ENCODE peak calls at places on chromosome 13, in five cellular contexts. One of them, this sample, is unnamed. For H3K36me3 and H3K9me3, the result is how much of the 10 kb centered on the place peaks cover.

GRCh38 chr13:43293561-43293960 is 270.2 kb downstream of the DNAJC15 start:
- DNase-seq in neural progenitor cell: no peak
- DNase-seq in CD8-positive, alpha-beta T cell: no peak
- DNase-seq in transverse colon: no peak
- DNase-seq in pancreas: no peak
- DNase-seq in this sample: no peak

GRCh38 chr13:83622422-83622784 is 259.9 kb downstream of the SLITRK1 start:
- DNase-seq in CD8-positive, alpha-beta T cell: no peak
- DNase-seq in transverse colon: no peak
- DNase-seq in neural progenitor cell: no peak
- DNase-seq in pancreas: no peak
- DNase-seq in this sample: no peak

GRCh38 chr13:61286148-61286745 is 129.4 kb downstream of the PCDH20 start:
- DNase-seq in CD8-positive, alpha-beta T cell: no peak
- DNase-seq in pancreas: no peak
- DNase-seq in neural progenitor cell: peak
- DNase-seq in transverse colon: no peak
- DNase-seq in this sample: no peak

GRCh38 chr13:48874165-48874564 is 101.5 kb upstream of the FNDC3A start:
- DNase-seq in CD8-positive, alpha-beta T cell: no peak
- DNase-seq in transverse colon: no peak
- DNase-seq in neural progenitor cell: no peak
- DNase-seq in pancreas: no peak
- DNase-seq in this sample: no peak

GRCh38 chr13:49125964-49126363 is 94.2 kb upstream of the MLNR start:
- DNase-seq in transverse colon: no peak
- DNase-seq in neural progenitor cell: no peak
- DNase-seq in pancreas: no peak
- DNase-seq in CD8-positive, alpha-beta T cell: no peak
- DNase-seq in this sample: no peak

GRCh38 chr13:44768775-44769578 is 192.8 kb upstream of the TSC22D1 start:
- DNase-seq in CD8-positive, alpha-beta T cell: no peak
- DNase-seq in pancreas: no peak
- DNase-seq in neural progenitor cell: no peak
- DNase-seq in transverse colon: no peak
- DNase-seq in this sample: no peak

GRCh38 chr13:49371943-49372636 is 71.8 kb downstream of the CAB39L start:
- DNase-seq in transverse colon: no peak
- DNase-seq in pancreas: no peak
- DNase-seq in neural progenitor cell: no peak
- DNase-seq in CD8-positive, alpha-beta T cell: no peak
- DNase-seq in this sample: no peak

GRCh38 chr13:34747507-34747906 is 194.6 kb upstream of the NBEA start:
- DNase-seq in CD8-positive, alpha-beta T cell: no peak
- DNase-seq in transverse colon: no peak
- DNase-seq in neural progenitor cell: no peak
- DNase-seq in pancreas: no peak
- DNase-seq in this sample: no peak

GRCh38 chr13:42574435-42575311 is 721 bp downstream of the TNFSF11 start:
- DNase-seq in pancreas: no peak
- DNase-seq in CD8-positive, alpha-beta T cell: peak
- DNase-seq in neural progenitor cell: peak
- DNase-seq in transverse colon: no peak
- DNase-seq in this sample: no peak

GRCh38 chr13:75357576-75358295 is 124.2 kb downstream of the TBC1D4 start:
- DNase-seq in neural progenitor cell: peak
- DNase-seq in transverse colon: no peak
- DNase-seq in CD8-positive, alpha-beta T cell: peak
- DNase-seq in pancreas: no peak
- DNase-seq in this sample: no peak

GRCh38 chr13:32415019-32415418 is 12.9 kb downstream of the N4BP2L1 start:
- DNase-seq in CD8-positive, alpha-beta T cell: peak
- DNase-seq in neural progenitor cell: peak
- DNase-seq in transverse colon: peak
- DNase-seq in pancreas: no peak
- DNase-seq in this sample: no peak

GRCh38 chr13:43005460-43006236 is 13.6 kb upstream of the EPSTI1 start:
- DNase-seq in CD8-positive, alpha-beta T cell: no peak
- DNase-seq in neural progenitor cell: no peak
- DNase-seq in transverse colon: no peak
- DNase-seq in pancreas: no peak
- DNase-seq in this sample: no peak

GRCh38 chr13:95902736-95903135 is 150.5 kb downstream of the UGGT2 start:
- DNase-seq in CD8-positive, alpha-beta T cell: no peak
- DNase-seq in neural progenitor cell: no peak
- DNase-seq in pancreas: no peak
- DNase-seq in transverse colon: no peak
- DNase-seq in this sample: no peak

GRCh38 chr13:81379183-81379582 is 1038.3 kb upstream of the SPRY2 start:
- DNase-seq in transverse colon: no peak
- DNase-seq in pancreas: no peak
- DNase-seq in CD8-positive, alpha-beta T cell: no peak
- DNase-seq in neural progenitor cell: no peak
- DNase-seq in this sample: no peak

DNA sequence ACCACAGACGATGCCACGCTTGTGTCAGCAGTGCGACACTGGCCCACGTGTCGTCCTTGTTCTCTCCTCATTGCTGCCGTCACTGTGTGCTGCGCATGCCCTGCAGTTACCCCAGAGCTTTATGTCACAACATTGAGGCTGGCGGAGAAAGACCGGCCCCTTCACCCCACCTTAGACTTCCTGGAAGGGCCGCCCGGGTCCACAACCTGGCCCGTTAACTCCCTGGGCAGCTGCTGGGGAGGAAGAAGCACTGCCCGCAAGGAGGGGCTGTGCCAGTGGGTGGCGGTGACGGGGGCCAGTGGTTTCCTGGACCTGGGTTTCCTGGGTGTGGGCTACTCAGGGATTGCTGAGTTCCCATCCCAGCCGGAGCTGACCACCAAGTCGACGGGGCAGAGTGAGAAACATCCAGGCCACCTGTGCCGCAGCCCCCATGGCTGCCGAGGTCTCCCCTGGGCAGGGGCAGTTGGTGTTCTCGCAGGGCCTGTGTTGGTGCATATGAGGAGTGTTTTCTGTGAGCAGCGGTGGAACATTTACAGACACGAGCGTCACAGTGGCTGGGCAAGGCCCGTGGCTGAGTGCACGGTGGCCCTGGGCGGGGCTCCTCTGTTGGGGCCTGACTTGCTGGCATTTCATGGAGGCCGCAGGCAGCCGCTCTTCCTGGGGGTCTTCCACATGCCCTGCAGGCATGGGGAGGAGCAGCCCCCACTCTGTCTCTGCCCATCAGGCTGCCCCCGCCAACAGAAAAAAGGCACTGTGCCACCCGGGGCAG is 23.1 kb downstream of the TFDP1 start:
- DNase-seq in CD8-positive, alpha-beta T cell: no peak
- DNase-seq in pancreas: no peak
- DNase-seq in neural progenitor cell: no peak
- DNase-seq in transverse colon: no peak
- DNase-seq in this sample: no peak
- H3K36me3 ChIP-seq in CD8-positive, alpha-beta T cell: under half
- H3K36me3 ChIP-seq in pancreas: under half
- H3K36me3 ChIP-seq in neural progenitor cell: under half
- H3K36me3 ChIP-seq in transverse colon: under half
- H3K36me3 ChIP-seq in this sample: under half

GRCh38 chr13:21233086-21233485 is 56.6 kb downstream of the MRPL57 start:
- DNase-seq in neural progenitor cell: no peak
- DNase-seq in CD8-positive, alpha-beta T cell: no peak
- DNase-seq in transverse colon: no peak
- DNase-seq in pancreas: no peak
- DNase-seq in this sample: no peak

GRCh38 chr13:21234537-21234936 is 58.1 kb downstream of the MRPL57 start:
- DNase-seq in CD8-positive, alpha-beta T cell: no peak
- DNase-seq in pancreas: no peak
- DNase-seq in transverse colon: no peak
- DNase-seq in neural progenitor cell: no peak
- DNase-seq in this sample: no peak

GRCh38 chr13:21231426-21231945 is 55.0 kb downstream of the MRPL57 start:
- DNase-seq in neural progenitor cell: no peak
- DNase-seq in transverse colon: no peak
- DNase-seq in pancreas: no peak
- DNase-seq in CD8-positive, alpha-beta T cell: no peak
- DNase-seq in this sample: no peak

GRCh38 chr13:21232196-21232595 is 55.7 kb downstream of the MRPL57 start:
- DNase-seq in transverse colon: no peak
- DNase-seq in CD8-positive, alpha-beta T cell: no peak
- DNase-seq in pancreas: no peak
- DNase-seq in neural progenitor cell: no peak
- DNase-seq in this sample: no peak

GRCh38 chr13:21232599-21232998 is 56.1 kb downstream of the MRPL57 start:
- DNase-seq in CD8-positive, alpha-beta T cell: no peak
- DNase-seq in neural progenitor cell: no peak
- DNase-seq in transverse colon: no peak
- DNase-seq in pancreas: no peak
- DNase-seq in this sample: no peak
- H3K4me3 ChIP-seq in CD8-positive, alpha-beta T cell: no peak
- H3K4me3 ChIP-seq in neural progenitor cell: no peak
- H3K4me3 ChIP-seq in transverse colon: no peak
- H3K4me3 ChIP-seq in pancreas: no peak
- H3K4me3 ChIP-seq in this sample: peak

GRCh38 chr13:103557878-103558277 is 491.7 kb upstream of the SLC10A2 start:
- DNase-seq in transverse colon: no peak
- DNase-seq in pancreas: no peak
- DNase-seq in CD8-positive, alpha-beta T cell: no peak
- DNase-seq in neural progenitor cell: no peak
- DNase-seq in this sample: no peak

GRCh38 chr13:103556681-103557080 is 490.5 kb upstream of the SLC10A2 start:
- DNase-seq in transverse colon: no peak
- DNase-seq in pancreas: no peak
- DNase-seq in CD8-positive, alpha-beta T cell: no peak
- DNase-seq in neural progenitor cell: no peak
- DNase-seq in this sample: no peak
- H3K9me3 ChIP-seq in transverse colon: under half
- H3K9me3 ChIP-seq in pancreas: under half
- H3K9me3 ChIP-seq in CD8-positive, alpha-beta T cell: under half
- H3K9me3 ChIP-seq in neural progenitor cell: under half
- H3K9me3 ChIP-seq in this sample: under half

DNA sequence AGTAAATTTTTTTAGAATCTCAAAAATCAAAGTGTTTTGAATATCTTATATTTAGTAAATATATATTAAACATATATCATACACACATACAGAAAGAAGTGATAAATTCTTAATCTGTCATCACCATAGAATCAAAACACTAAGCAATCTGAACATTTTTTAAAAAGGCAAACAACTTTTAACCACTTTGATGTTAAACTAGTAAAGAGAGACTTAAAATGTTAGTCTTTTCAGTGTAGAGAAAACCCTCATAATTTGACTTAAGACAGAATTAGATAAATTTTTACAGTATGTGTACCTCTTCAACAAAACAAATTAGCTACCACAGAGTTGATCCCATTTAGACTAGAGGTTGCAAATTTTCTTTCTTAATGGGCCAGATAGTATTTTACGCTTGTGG is 13.4 kb downstream of the SUPT20H start:
- DNase-seq in pancreas: no peak
- DNase-seq in transverse colon: no peak
- DNase-seq in neural progenitor cell: no peak
- DNase-seq in CD8-positive, alpha-beta T cell: no peak
- DNase-seq in this sample: no peak
- H3K36me3 ChIP-seq in pancreas: under half
- H3K36me3 ChIP-seq in transverse colon: half or more
- H3K36me3 ChIP-seq in neural progenitor cell: under half
- H3K36me3 ChIP-seq in CD8-positive, alpha-beta T cell: under half
- H3K36me3 ChIP-seq in this sample: under half

GRCh38 chr13:113129921-113130750 is 7.5 kb downstream of the F10 start:
- DNase-seq in transverse colon: no peak
- DNase-seq in CD8-positive, alpha-beta T cell: no peak
- DNase-seq in pancreas: no peak
- DNase-seq in neural progenitor cell: no peak
- DNase-seq in this sample: no peak

GRCh38 chr13:113125506-113126264 is 3.1 kb downstream of the F10 start:
- DNase-seq in neural progenitor cell: no peak
- DNase-seq in CD8-positive, alpha-beta T cell: no peak
- DNase-seq in transverse colon: no peak
- DNase-seq in pancreas: no peak
- DNase-seq in this sample: no peak

GRCh38 chr13:113124211-113125025 is 1.8 kb downstream of the F10 start:
- DNase-seq in transverse colon: no peak
- DNase-seq in CD8-positive, alpha-beta T cell: no peak
- DNase-seq in neural progenitor cell: no peak
- DNase-seq in pancreas: no peak
- DNase-seq in this sample: no peak

GRCh38 chr13:113126265-113127150 is 3.9 kb downstream of the F10 start:
- DNase-seq in CD8-positive, alpha-beta T cell: no peak
- DNase-seq in transverse colon: no peak
- DNase-seq in neural progenitor cell: no peak
- DNase-seq in pancreas: no peak
- DNase-seq in this sample: no peak

DNA sequence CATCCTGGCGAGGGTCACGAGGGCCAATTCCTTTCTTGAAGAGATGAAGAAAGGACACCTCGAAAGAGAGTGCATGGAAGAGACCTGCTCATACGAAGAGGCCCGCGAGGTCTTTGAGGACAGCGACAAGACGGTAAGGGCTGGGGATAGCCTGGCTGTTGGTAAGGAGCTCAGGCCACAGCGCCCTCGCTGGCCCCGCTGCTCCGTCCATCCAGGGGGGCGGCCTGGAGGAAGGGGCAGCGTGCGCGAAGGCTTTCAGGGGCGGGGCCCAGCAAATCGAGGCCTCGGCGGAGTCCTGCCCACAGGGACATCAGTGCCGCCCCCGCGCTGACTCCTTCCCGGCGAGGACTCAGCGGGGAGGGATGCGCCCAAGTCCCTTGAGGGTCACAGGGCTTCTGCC is 6.9 kb downstream of the F10 start:
- DNase-seq in CD8-positive, alpha-beta T cell: no peak
- DNase-seq in neural progenitor cell: no peak
- DNase-seq in transverse colon: no peak
- DNase-seq in pancreas: no peak
- DNase-seq in this sample: no peak
- H3K4me3 ChIP-seq in CD8-positive, alpha-beta T cell: peak
- H3K4me3 ChIP-seq in neural progenitor cell: no peak
- H3K4me3 ChIP-seq in transverse colon: no peak
- H3K4me3 ChIP-seq in pancreas: no peak
- H3K4me3 ChIP-seq in this sample: peak

GRCh38 chr13:79915386-79915785 is 425.5 kb downstream of the SPRY2 start:
- DNase-seq in CD8-positive, alpha-beta T cell: no peak
- DNase-seq in transverse colon: no peak
- DNase-seq in pancreas: no peak
- DNase-seq in neural progenitor cell: no peak
- DNase-seq in this sample: no peak
- H3K9me3 ChIP-seq in CD8-positive, alpha-beta T cell: under half
- H3K9me3 ChIP-seq in transverse colon: under half
- H3K9me3 ChIP-seq in pancreas: under half
- H3K9me3 ChIP-seq in neural progenitor cell: under half
- H3K9me3 ChIP-seq in this sample: under half

DNA sequence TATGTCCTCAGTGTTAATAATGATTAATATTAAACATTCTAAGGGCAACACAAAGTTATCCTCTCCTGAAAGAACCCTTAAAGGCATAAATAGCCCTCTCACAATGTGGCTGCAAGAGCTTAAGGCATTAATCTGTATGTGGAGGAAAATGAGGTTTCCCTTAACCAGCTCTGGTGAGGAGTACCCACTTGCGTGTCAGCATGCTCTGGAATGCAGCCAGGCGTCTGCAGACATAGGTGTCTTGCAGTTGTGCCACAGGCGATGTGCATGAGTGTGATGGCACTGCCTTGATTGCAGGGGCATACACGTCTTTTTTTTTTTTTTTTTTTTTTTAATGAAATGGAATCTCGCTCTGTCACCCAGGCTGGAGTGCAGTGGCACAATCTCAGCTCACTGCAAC is 91.9 kb downstream of the RAB20 start:
- DNase-seq in CD8-positive, alpha-beta T cell: no peak
- DNase-seq in pancreas: no peak
- DNase-seq in transverse colon: no peak
- DNase-seq in neural progenitor cell: no peak
- DNase-seq in this sample: no peak
- H3K36me3 ChIP-seq in CD8-positive, alpha-beta T cell: under half
- H3K36me3 ChIP-seq in pancreas: under half
- H3K36me3 ChIP-seq in transverse colon: under half
- H3K36me3 ChIP-seq in neural progenitor cell: under half
- H3K36me3 ChIP-seq in this sample: half or more